ENCODE peak calls at places on chromosomes 7 and 10, in six cellular contexts. H is A549, E is K562, W is endothelial cell of umbilical vein, D is HepG2, Q is H1. X is an unnamed sample.

GRCh38 chr10:27568196-27569175 is 64.4 kb downstream of the RAB18 start:
- DNase-seq in H (no peak), E (no peak), W (no peak), D (no peak), Q (no peak), X (no peak)

GRCh38 chr7:27176343-27176731 is 2.2 kb upstream of the HOXA10 start:
- DNase-seq in H (no peak), E (no peak), W (peak; percentile 71), D (no peak), Q (no peak), X (no peak)

GRCh38 chr10:128566376-128566968 is 440.2 kb upstream of the MKI67 start:
- DNase-seq in H (no peak), E (no peak), W (no peak), D (no peak), Q (no peak), X (no peak)

GRCh38 chr7:73667344-73668102 is at the start of gene VPS37D:
- DNase-seq in H (peak; percentile 85), E (peak; percentile 97), W (peak; percentile 74), D (peak; percentile 67), Q (peak; percentile 70), X (peak; percentile 96)

GRCh38 chr10:102227050-102227449 is 951 bp downstream of the ELOVL3 start:
- DNase-seq in H (no peak), E (no peak), W (no peak), D (peak; percentile 53), Q (no peak), X (no peak)

GRCh38 chr10:89516149-89516832 is 19.1 kb downstream of the SLC16A12 start:
- DNase-seq in H (no peak), E (peak; percentile 3), W (no peak), D (no peak), Q (no peak), X (no peak)

GRCh38 chr7:143252002-143252401 is 11.2 kb upstream of the GSTK1 start:
- DNase-seq in H (no peak), E (no peak), W (no peak), D (no peak), Q (no peak), X (no peak)

GRCh38 chr7:112063974-112064373 is 142.2 kb downstream of the DOCK4 start:
- DNase-seq in H (no peak), E (no peak), W (no peak), D (no peak), Q (no peak), X (no peak)

GRCh38 chr7:81603-82342 is 110.6 kb upstream of the FAM20C start:
- DNase-seq in H (no peak), E (no peak), W (no peak), D (no peak), Q (no peak), X (no peak)

GRCh38 chr7:8176370-8177081 is 85.4 kb downstream of the ICA1 start:
- DNase-seq in H (no peak), E (no peak), W (no peak), D (no peak), Q (no peak), X (no peak)

GRCh38 chr7:6437251-6437650 is 10.5 kb downstream of the DAGLB start:
- DNase-seq in H (no peak), E (no peak), W (no peak), D (peak; percentile 32), Q (no peak), X (no peak)

GRCh38 chr10:25097669-25098411 is 77.0 kb upstream of the GPR158 start:
- DNase-seq in H (no peak), E (no peak), W (no peak), D (no peak), Q (no peak), X (no peak)

GRCh38 chr7:127390817-127391590 is 1.5 kb downstream of the ZNF800 start:
- DNase-seq in H (no peak), E (no peak), W (no peak), D (no peak), Q (no peak), X (no peak)

GRCh38 chr7:155209920-155210319 is 87.8 kb upstream of the INSIG1 start:
- DNase-seq in H (no peak), E (no peak), W (no peak), D (no peak), Q (no peak), X (no peak)

GRCh38 chr7:38506756-38507155 is 124.4 kb downstream of the AMPH start:
- DNase-seq in H (no peak), E (no peak), W (no peak), D (no peak), Q (no peak), X (no peak)

GRCh38 chr7:30921951-30922401 is 10.3 kb downstream of the AQP1 start:
- DNase-seq in H (no peak), E (no peak), W (no peak), D (no peak), Q (no peak), X (peak; percentile 4)

GRCh38 chr10:132606536-132607316 is 69.1 kb downstream of the INPP5A start:
- DNase-seq in H (no peak), E (peak; percentile 8), W (no peak), D (peak; percentile 7), Q (no peak), X (no peak)

GRCh38 chr10:4902571-4903011 is 60.6 kb upstream of the AKR1C1 start:
- DNase-seq in H (no peak), E (peak; percentile 32), W (peak; percentile 2), D (peak; percentile 23), Q (no peak), X (no peak)

GRCh38 chr10:57482259-57482658 is 785.4 kb downstream of the IPMK start:
- DNase-seq in H (no peak), E (no peak), W (no peak), D (no peak), Q (no peak), X (no peak)

GRCh38 chr10:120946497-120946896 is 95.3 kb downstream of the WDR11 start:
- DNase-seq in H (no peak), E (no peak), W (no peak), D (no peak), Q (no peak), X (no peak)

GRCh38 chr7:98000356-98000755 is 10.4 kb upstream of the OCM2 start:
- DNase-seq in H (no peak), E (no peak), W (no peak), D (no peak), Q (no peak), X (no peak)

DNA sequence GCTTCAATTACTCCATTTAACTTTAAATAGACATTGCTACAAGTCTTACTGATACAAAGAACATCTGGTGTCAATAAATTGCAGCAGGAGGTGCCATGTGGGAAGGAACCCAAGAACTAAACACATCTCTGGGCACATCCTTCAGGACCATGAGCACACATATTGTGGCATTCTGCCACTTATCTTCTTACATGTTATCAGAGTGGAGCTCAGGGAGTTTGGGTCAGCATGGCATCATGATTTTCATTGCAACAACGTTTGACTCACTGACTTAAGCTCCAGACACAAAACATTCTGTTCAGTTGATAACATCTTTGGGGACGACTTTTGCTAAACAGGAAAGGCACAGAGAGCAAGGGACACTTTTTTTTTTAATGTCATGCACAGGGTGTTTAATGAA is 227.0 kb downstream of the DKK1 start:
- DNase-seq in H (no peak), E (no peak), W (peak; percentile 7), D (no peak), Q (no peak), X (no peak)
- TF ChIP-seq JUN in H (no peak), E (no peak), W (no peak), D (no peak), Q (no peak), X (no peak)

DNA sequence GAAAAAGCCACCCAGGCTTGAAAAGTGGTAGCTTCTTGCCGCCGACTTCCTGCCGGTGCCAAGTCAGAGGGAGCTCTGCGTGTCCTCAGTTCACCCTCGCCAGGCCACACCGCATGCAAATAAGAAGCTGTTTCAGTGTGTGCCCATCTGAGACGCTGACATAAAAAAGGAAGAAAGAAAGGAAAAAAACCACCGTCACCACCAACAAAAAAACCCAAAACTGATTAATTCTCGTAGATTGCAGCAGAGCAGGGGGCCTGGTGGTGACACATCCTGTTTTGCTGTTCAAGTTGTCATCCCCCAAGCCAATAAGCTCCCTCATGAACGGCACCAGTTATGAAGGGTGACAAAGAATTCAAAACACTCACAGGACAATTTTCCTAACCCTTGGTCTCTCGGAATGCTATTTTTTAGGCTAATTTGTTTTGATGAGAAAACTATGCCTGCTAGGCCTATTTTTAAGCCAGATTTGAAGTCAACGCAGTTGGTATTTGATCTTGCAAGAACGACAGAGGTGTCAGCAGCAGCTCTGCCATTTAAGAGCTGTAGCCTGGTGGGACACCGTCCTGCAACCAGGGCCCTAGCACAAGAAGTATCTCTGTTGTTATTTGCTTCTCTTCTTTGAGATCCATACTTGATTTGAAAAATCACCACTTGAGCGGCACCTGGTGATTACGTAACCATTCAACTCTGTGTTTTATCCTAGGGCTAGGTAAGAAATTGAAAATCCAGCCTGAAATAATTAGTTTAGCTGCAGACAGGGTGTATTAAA is 145.5 kb downstream of the PFKFB3 start:
- DNase-seq in H (no peak), E (no peak), W (no peak), D (no peak), Q (no peak), X (no peak)
- TF ChIP-seq JUN in H (no peak), E (no peak), W (no peak), D (no peak), Q (no peak), X (no peak)

GRCh38 chr10:52312999-52313349 is 1.1 kb upstream of the DKK1 start:
- DNase-seq in H (peak; percentile 14), E (no peak), W (no peak), D (no peak), Q (no peak), X (no peak)

GRCh38 chr10:52313350-52314006 is 603 bp upstream of the DKK1 start:
- DNase-seq in H (peak; percentile 50), E (no peak), W (peak; percentile 69), D (peak; percentile 52), Q (no peak), X (peak; percentile 48)

GRCh38 chr10:52314822-52315552 is 906 bp downstream of the DKK1 start:
- DNase-seq in H (peak; percentile 13), E (no peak), W (no peak), D (no peak), Q (no peak), X (peak; percentile 21)

GRCh38 chr10:52316005-52316404 is 1.9 kb downstream of the DKK1 start:
- DNase-seq in H (no peak), E (no peak), W (peak; percentile 59), D (no peak), Q (no peak), X (no peak)

DNA sequence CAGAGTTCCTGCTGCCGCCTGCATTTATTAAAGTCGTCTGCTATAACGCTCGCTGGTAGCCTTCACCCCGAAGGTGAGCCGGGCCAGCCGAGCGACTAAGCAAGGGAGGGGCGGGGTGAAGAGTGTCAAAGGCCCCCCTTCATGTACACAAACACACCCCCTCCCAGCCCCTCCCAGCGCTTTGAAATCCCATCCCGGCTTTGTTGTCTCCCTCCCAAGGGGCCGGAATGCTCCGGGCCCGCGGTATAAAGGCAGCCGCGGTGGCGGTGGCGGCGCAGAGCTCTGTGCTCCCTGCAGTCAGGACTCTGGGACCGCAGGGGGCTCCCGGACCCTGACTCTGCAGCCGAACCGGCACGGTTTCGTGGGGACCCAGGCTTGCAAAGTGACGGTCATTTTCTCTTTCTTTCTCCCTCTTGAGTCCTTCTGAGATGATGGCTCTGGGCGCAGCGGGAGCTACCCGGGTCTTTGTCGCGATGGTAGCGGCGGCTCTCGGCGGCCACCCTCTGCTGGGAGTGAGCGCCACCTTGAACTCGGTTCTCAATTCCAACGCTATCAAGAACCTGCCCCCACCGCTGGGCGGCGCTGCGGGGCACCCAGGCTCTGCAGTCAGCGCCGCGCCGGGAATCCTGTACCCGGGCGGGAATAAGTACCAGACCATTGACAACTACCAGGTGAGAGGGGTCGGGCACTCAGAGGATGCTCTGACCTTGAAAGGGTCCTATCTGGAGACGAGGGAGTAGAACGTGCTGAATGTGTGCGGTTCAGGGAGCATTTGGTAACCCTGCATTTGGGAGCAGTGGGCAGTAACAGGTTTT is at the start of gene DKK1:
- DNase-seq in H (peak; percentile 93), E (peak; percentile 14), W (peak; percentile 89), D (peak; percentile 91), Q (peak; percentile 68), X (peak; percentile 88)
- TF ChIP-seq JUN in H (peak; percentile 86), E (no peak), W (no peak), D (no peak), Q (no peak), X (no peak)

GRCh38 chr7:157347217-157347904 is 10.6 kb downstream of the DNAJB6 start:
- DNase-seq in H (no peak), E (no peak), W (no peak), D (no peak), Q (no peak), X (no peak)
- TF ChIP-seq JUN in H (no peak), E (peak; percentile 14), W (no peak), D (no peak), Q (no peak), X (no peak)

X was measured in WTC11.